ENCODE peak calls at places on chromosomes 6 and 20, in five cellular contexts. E, S, C, V and Q are unnamed samples.
A peak's percentile ranks its signal among the peaks of the same experiment; 100 is the strongest.

GRCh38 chr6:157075549-157076426 is 247.5 kb downstream of the TMEM242 start:
- DNase-seq in E (no peak), S (peak; percentile 44), C (no peak), V (no peak), Q (no peak)

GRCh38 chr6:51098801-51099200 is 280.1 kb downstream of the TFAP2B start:
- DNase-seq in E (no peak), S (no peak), C (no peak), V (no peak), Q (no peak)

GRCh38 chr6:13461805-13462204 is 25.6 kb downstream of the GFOD1 start:
- DNase-seq in E (no peak), S (no peak), C (no peak), V (no peak), Q (no peak)

GRCh38 chr6:17015551-17016381 is 86.1 kb upstream of the STMND1 start:
- DNase-seq in E (peak; percentile 67), S (no peak), C (no peak), V (no peak), Q (no peak)

GRCh38 chr6:132730560-132730959 is 16.7 kb upstream of the VNN1 start:
- DNase-seq in E (no peak), S (no peak), C (no peak), V (no peak), Q (no peak)

GRCh38 chr6:132490024-132490423 is 22.9 kb downstream of the STX7 start:
- DNase-seq in E (peak; percentile 12), S (no peak), C (no peak), V (no peak), Q (no peak)

GRCh38 chr6:26022166-26022510 is 59.5 kb downstream of the TRIM38 start:
- DNase-seq in E (peak; percentile 67), S (peak; percentile 59), C (no peak), V (peak; percentile 80), Q (peak; percentile 81)

GRCh38 chr6:157368359-157369049 is 12.5 kb upstream of the ZDHHC14 start:
- DNase-seq in E (no peak), S (no peak), C (no peak), V (no peak), Q (no peak)

GRCh38 chr6:57267586-57268293 is 45.6 kb upstream of the RAB23 start:
- DNase-seq in E (peak; percentile 81), S (peak; percentile 8), C (peak; percentile 65), V (peak; percentile 48), Q (peak; percentile 28)

GRCh38 chr6:139398658-139399057 is 24.2 kb upstream of the CITED2 start:
- DNase-seq in E (no peak), S (no peak), C (no peak), V (no peak), Q (no peak)

GRCh38 chr6:155333414-155333813 is 19.1 kb upstream of the TFB1M start:
- DNase-seq in E (no peak), S (peak; percentile 58), C (no peak), V (no peak), Q (no peak)
- TF ChIP-seq JUNB in E (no peak), S (no peak), C (no peak), V (no peak), Q (no peak)

GRCh38 chr20:49270736-49271135 is 7.1 kb downstream of the ZNFX1 start:
- DNase-seq in E (no peak), S (no peak), C (no peak), V (no peak), Q (no peak)
- TF ChIP-seq JUNB in E (no peak), S (no peak), C (no peak), V (no peak), Q (no peak)

DNA sequence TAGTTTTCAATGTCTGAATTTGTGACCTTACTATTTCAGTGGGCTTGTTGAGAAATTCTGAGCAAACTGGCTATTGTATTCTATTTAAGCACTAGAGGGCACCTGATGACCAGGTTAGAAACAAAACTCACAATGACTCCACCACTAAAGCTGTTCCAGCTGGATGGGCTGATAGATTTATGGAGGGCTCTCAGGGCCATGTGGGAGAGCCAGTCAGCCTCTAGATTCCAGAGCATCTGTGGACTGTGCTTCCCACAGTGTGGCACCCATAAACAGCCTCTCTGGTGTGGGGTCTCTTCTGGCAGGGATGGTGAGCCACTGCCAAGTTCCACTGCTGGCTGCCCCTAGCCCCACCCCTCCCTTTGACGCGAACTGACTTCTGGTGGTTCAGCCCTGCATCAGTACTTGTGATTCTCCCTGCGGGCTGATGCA is 29.2 kb downstream of the C6orf58 start:
- DNase-seq in E (peak; percentile 80), S (no peak), C (peak; percentile 44), V (no peak), Q (peak; percentile 31)
- TF ChIP-seq JUNB in E (no peak), S (no peak), C (no peak), V (no peak), Q (no peak)

GRCh38 chr6:22828179-22829062 is 259.1 kb downstream of the HDGFL1 start:
- DNase-seq in E (peak; percentile 74), S (no peak), C (peak; percentile 39), V (no peak), Q (peak; percentile 72)

GRCh38 chr6:22825210-22825609 is 255.8 kb downstream of the HDGFL1 start:
- DNase-seq in E (no peak), S (no peak), C (no peak), V (no peak), Q (no peak)

GRCh38 chr6:22827760-22828159 is 258.4 kb downstream of the HDGFL1 start:
- DNase-seq in E (no peak), S (no peak), C (no peak), V (no peak), Q (peak; percentile 1)

GRCh38 chr6:22829070-22829469 is 259.7 kb downstream of the HDGFL1 start:
- DNase-seq in E (no peak), S (no peak), C (no peak), V (no peak), Q (no peak)

DNA sequence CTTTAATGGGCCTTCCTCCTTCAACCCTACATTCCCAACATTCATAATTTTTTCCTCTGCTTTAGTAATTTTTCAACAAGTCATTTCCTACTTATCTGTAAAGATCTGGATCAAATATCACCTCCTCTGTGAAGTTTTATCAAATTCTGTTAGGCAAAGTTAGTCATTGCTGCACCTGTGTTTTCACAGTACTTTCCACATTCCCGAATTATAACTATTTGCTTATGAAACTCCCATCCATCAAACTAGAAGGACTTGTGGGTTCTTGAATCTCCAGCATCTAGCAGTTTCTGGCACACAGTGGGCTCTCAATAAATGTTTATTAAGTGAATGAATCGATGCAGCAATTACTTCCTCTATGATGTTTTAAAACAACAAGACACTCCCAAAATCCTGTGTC is 257.6 kb downstream of the HDGFL1 start:
- DNase-seq in E (no peak), S (no peak), C (no peak), V (no peak), Q (peak; percentile 27)
- TF ChIP-seq JUNB in E (no peak), S (no peak), C (no peak), V (no peak), Q (peak; percentile 43)

GRCh38 chr6:87968435-87969278 is 79.0 kb upstream of the SPACA1 start:
- DNase-seq in E (peak; percentile 55), S (no peak), C (no peak), V (no peak), Q (peak; percentile 1)
- TF ChIP-seq JUNB in E (no peak), S (no peak), C (no peak), V (no peak), Q (no peak)